ENCODE peak calls at places on chromosomes 7 and 10, in seven cellular contexts. C, P, G, W, D, K and R are unnamed samples.
A peak's percentile ranks its signal among the peaks of the same experiment; 100 is the strongest.

GRCh38 chr10:1966698-1967097 is 229.4 kb upstream of the ADARB2 start:
- DNase-seq in C (no peak), P (no peak), G (no peak), W (no peak), D (no peak), K (no peak), R (no peak)

GRCh38 chr10:44253769-44254462 is 131.0 kb downstream of the CXCL12 start:
- DNase-seq in C (no peak), P (peak; percentile 56), G (no peak), W (peak; percentile 75), D (peak; percentile 94), K (no peak), R (peak; percentile 70)

GRCh38 chr7:132049462-132050304 is 493.3 kb upstream of the PODXL start:
- DNase-seq in C (peak; percentile 57), P (no peak), G (peak; percentile 28), W (no peak), D (peak; percentile 6), K (no peak), R (no peak)

GRCh38 chr10:9305018-9305655 is 1250.6 kb downstream of the GATA3 start:
- DNase-seq in C (no peak), P (no peak), G (peak; percentile 11), W (no peak), D (peak; percentile 36), K (no peak), R (no peak)

GRCh38 chr7:127967276-127967675 is 64.0 kb downstream of the LRRC4 start:
- DNase-seq in C (no peak), P (no peak), G (no peak), W (no peak), D (no peak), K (no peak), R (no peak)

GRCh38 chr10:70295321-70295720 is 11.5 kb upstream of the NPFFR1 start:
- DNase-seq in C (no peak), P (no peak), G (no peak), W (no peak), D (no peak), K (no peak), R (no peak)

GRCh38 chr10:32713560-32713959 is 244.5 kb downstream of the ITGB1 start:
- DNase-seq in C (no peak), P (no peak), G (peak; percentile 10), W (no peak), D (no peak), K (no peak), R (no peak)

GRCh38 chr7:36763084-36763807 is 39.0 kb upstream of the AOAH start:
- DNase-seq in C (no peak), P (no peak), G (no peak), W (peak; percentile 48), D (peak; percentile 13), K (no peak), R (no peak)

GRCh38 chr10:130025811-130026510 is 61.9 kb upstream of the EBF3 start:
- DNase-seq in C (no peak), P (no peak), G (no peak), W (no peak), D (no peak), K (no peak), R (no peak)

GRCh38 chr7:124276005-124276606 is 243.2 kb upstream of the TMEM229A start:
- DNase-seq in C (no peak), P (no peak), G (peak; percentile 33), W (no peak), D (no peak), K (no peak), R (no peak)

GRCh38 chr7:36747251-36747968 is 23.1 kb upstream of the AOAH start:
- DNase-seq in C (no peak), P (no peak), G (no peak), W (peak; percentile 83), D (peak; percentile 3), K (no peak), R (no peak)